ENCODE peak calls at places on chromosomes 5 and 9, in four cellular contexts. K, O, P and Y are unnamed samples.

GRCh38 chr5:135977375-135977928 is 22.7 kb upstream of the LECT2 start:
- DNase-seq in K (peak; percentile 90), O (no peak), P (no peak), Y (no peak)

GRCh38 chr5:150658121-150658520 is 2.9 kb upstream of the MYOZ3 start:
- DNase-seq in K (peak; percentile 17), O (no peak), P (no peak), Y (no peak)

GRCh38 chr5:1907616-1908015 is 24.9 kb upstream of the IRX4 start:
- DNase-seq in K (no peak), O (no peak), P (no peak), Y (no peak)

GRCh38 chr9:133340916-133341315 is 4.9 kb upstream of the SURF6 start:
- DNase-seq in K (no peak), O (no peak), P (no peak), Y (no peak)

GRCh38 chr5:81238460-81238859 is 5.3 kb downstream of the CKMT2 start:
- DNase-seq in K (no peak), O (no peak), P (no peak), Y (no peak)

GRCh38 chr5:133611357-133612020 is 852 bp downstream of the FSTL4 start:
- DNase-seq in K (no peak), O (no peak), P (no peak), Y (no peak)

GRCh38 chr5:131541766-131542165 is 93.3 kb downstream of the RAPGEF6 start:
- DNase-seq in K (no peak), O (no peak), P (no peak), Y (peak; percentile 78)

GRCh38 chr9:88387035-88387732 is 1.1 kb upstream of the SPIN1 start:
- DNase-seq in K (no peak), O (no peak), P (peak; percentile 42), Y (peak; percentile 62)

GRCh38 chr5:143106175-143106574 is 297.3 kb downstream of the NR3C1 start:
- DNase-seq in K (no peak), O (peak; percentile 25), P (peak; percentile 23), Y (peak; percentile 69)

GRCh38 chr9:137178939-137179630 is 7.2 kb upstream of the TMEM210 start:
- DNase-seq in K (no peak), O (no peak), P (no peak), Y (no peak)

GRCh38 chr9:91361294-91362201 is at the start of gene AUH:
- DNase-seq in K (peak; percentile 90), O (peak; percentile 31), P (peak; percentile 70), Y (peak; percentile 69)

GRCh38 chr5:179255527-179256228 is 89.6 kb downstream of the ADAMTS2 start:
- DNase-seq in K (no peak), O (no peak), P (no peak), Y (no peak)

GRCh38 chr9:130172858-130173461 is 756 bp downstream of the NCS1 start:
- DNase-seq in K (peak; percentile 74), O (no peak), P (no peak), Y (no peak)

GRCh38 chr5:5795074-5795779 is 372.8 kb downstream of the ICE1 start:
- DNase-seq in K (no peak), O (no peak), P (no peak), Y (no peak)
- H3K4me3 ChIP-seq in K (no peak overlapping the region), O (no peak overlapping the region), P (no peak overlapping the region), Y (no peak overlapping the region)

DNA sequence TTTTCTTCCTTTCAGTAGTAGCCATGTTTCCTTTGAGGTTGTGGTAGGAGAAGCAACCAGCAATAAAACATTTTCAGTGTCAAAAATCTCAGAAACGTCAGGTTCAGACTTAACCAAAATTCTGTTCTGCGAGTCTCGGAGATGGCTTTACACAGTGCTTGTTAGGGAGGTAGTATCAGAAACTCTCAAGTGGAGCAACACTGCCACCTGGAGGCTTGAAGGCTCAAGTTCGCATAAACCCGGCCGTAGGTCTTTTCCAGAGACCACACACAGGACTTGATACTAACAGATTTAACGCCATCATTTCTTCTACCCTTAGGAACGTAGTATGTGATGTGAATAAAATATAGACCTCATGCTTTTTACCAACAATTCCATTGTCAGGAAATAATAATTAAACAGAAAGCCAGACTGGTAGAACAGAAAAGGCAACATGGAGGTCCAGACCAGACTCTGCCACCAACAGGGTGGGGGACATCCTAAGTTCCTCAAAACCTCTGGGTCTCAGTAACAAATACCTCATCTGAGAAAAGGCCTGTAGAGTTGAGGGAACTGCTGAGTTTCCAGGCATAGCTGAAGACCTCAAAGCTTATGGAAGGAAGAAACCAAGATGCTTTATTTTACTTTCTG is 8.5 kb downstream of the PTGER4 start:
- DNase-seq in K (peak; percentile 86), O (no peak), P (peak; percentile 93), Y (peak; percentile 94)
- H3K4me3 ChIP-seq in K (no peak overlapping the region), O (no peak overlapping the region), P (no peak overlapping the region), Y (no peak overlapping the region)

DNA sequence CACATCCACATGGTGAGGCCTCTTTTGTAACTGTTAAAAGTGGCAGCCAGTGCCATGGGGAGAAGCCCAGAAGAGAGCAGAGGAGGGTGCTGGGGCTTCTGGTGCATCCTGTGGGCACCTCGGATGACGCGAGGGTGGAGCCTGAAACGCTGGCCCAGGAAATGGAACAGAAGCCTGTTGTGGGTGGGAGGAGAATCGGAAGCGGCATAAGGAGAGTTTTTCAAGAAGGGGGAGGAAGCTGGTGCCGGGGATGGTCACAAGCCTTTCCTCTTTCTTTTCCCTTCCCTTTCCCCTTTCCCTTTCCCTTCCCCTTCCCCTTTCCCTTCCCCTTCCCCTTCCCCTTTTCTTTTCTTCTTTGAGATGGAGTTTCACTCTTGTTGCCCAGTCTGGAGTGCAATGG is 12.9 kb downstream of the ANKRD33B start:
- DNase-seq in K (no peak), O (no peak), P (no peak), Y (no peak)
- H3K4me3 ChIP-seq in K (no peak overlapping the region), O (no peak overlapping the region), P (no peak overlapping the region), Y (no peak overlapping the region)

DNA sequence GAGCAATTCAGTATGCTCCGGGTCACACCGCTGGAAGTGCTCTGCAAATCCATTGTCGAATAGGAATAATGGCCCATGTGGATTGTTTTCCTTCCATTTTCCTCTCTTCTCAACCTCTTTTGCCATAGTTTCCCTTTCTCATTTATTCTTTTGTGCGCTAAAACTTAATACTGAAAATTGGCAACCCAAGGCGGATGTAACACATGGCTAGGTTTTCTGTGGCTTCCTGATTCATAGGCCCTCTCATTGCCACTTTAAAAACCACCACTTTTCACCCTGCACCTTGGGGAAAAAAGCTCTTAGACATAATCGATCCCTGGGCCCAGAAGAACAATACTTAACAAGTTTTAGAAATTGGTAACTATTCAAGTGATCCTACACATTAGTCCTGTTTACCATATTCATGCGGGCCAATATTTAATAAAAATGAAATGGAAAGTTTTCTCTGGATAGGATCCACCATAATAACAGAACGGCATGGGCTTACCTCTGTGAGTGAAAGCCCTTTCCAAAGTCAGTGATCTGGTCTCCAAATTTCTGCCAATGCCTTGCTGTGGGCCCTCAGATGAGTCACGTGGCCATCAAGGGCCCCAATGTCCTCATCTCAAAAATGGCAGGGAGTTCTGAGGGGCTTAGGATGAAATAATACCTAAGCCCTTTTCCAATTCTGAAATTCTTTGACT is 34.6 kb downstream of the ITK start:
- DNase-seq in K (no peak), O (no peak), P (no peak), Y (no peak)
- H3K4me3 ChIP-seq in K (no peak overlapping the region), O (no peak overlapping the region), P (no peak overlapping the region), Y (no peak overlapping the region)

GRCh38 chr5:96933764-96934163 is 2.1 kb upstream of the LNPEP start:
- DNase-seq in K (no peak), O (no peak), P (no peak), Y (no peak)
- H3K4me3 ChIP-seq in K (peak overlapping the region; percentile 87), O (peak overlapping the region; percentile 86), P (peak overlapping the region; percentile 95), Y (peak overlapping the region; percentile 90)

GRCh38 chr9:35689351-35689600 is 449 bp downstream of the TPM2 start:
- DNase-seq in K (no peak), O (no peak), P (no peak), Y (no peak)
- H3K4me3 ChIP-seq in K (peak overlapping the region; percentile 91), O (peak overlapping the region; percentile 47), P (peak overlapping the region; percentile 92), Y (peak overlapping the region; percentile 79)

GRCh38 chr5:172183881-172184280 is 4.1 kb downstream of the STK10 start:
- DNase-seq in K (no peak), O (no peak), P (no peak), Y (no peak)

GRCh38 chr5:172187118-172188032 is 649 bp downstream of the STK10 start:
- DNase-seq in K (peak; percentile 81), O (no peak), P (peak; percentile 43), Y (peak; percentile 60)

GRCh38 chr5:172188033-172188892 is at the start of gene STK10:
- DNase-seq in K (peak; percentile 97), O (no peak), P (peak; percentile 73), Y (peak; percentile 86)

GRCh38 chr5:172185096-172185461 is 2.9 kb downstream of the STK10 start:
- DNase-seq in K (no peak), O (no peak), P (no peak), Y (no peak)

GRCh38 chr5:172186114-172186695 is 1.8 kb downstream of the STK10 start:
- DNase-seq in K (no peak), O (no peak), P (no peak), Y (no peak)
- H3K4me3 ChIP-seq in K (no peak overlapping the region), O (no peak overlapping the region), P (peak overlapping the region; percentile 97), Y (peak overlapping the region; percentile 93)

GRCh38 chr5:128538249-128539037 is 398 bp upstream of the FBN2 start:
- DNase-seq in K (peak; percentile 73), O (no peak), P (peak; percentile 66), Y (peak; percentile 69)

GRCh38 chr5:128537306-128537998 is 593 bp downstream of the FBN2 start:
- DNase-seq in K (peak; percentile 40), O (no peak), P (peak; percentile 19), Y (peak; percentile 56)

GRCh38 chr5:128536861-128537305 is 1.2 kb downstream of the FBN2 start:
- DNase-seq in K (no peak), O (no peak), P (no peak), Y (no peak)

GRCh38 chr5:128539038-128539429 is 989 bp upstream of the FBN2 start:
- DNase-seq in K (no peak), O (no peak), P (no peak), Y (peak; percentile 16)

DNA sequence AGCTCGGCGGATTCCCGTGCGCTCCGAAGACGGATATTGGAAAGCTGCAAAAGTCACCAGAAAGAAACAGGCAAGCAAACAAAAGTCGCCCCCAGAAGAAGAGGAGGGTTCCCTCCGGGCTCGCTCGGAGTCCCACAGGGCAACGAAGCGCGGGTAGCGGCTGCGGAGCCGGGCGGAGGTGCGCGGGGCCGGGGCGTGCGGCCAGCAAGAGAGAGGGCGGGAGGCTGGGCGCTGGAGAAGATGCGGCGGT is at the start of gene FBN2:
- DNase-seq in K (no peak), O (no peak), P (no peak), Y (no peak)
- H3K4me3 ChIP-seq in K (peak within 1 kb of the TSS; percentile 20), O (peak within 1 kb of the TSS; percentile 55), P (peak within 1 kb of the TSS; percentile 34), Y (peak within 1 kb of the TSS; percentile 68)

DNA sequence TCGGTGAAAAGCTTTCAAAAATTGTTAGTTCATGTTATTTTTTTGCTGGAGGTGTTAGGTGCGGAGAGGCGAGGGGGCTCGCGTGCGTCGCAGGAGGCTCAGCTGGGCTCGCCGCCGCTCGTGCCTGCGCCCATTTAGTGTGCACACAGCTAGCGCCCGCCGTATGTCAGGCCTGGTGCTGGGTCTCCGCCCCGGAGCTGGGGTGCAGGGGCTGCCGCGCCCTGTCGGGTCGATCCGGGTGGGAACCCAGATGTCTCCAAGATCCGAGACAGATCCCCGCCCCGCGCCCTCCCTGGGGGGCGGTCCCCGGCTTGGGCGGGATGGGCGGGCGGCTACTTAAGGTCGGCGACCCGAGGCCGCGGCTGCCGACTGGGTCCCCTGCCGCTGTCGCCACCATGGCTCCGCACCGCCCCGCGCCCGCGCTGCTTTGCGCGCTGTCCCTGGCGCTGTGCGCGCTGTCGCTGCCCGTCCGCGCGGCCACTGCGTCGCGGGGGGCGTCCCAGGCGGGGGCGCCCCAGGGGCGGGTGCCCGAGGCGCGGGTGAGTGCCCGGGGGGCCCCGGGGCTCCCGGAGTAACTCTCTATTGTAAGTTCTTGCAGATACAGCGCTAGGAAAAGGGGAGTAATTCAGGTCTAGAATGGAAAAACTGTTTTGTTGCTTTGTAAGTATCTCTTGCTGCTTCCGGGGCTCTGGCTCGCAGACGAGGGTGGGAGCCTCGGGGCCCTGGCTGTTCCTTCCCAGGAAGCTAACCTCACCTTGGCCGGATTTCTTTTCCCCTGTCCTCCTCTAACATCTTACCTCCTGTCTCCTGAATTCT is 31.7 kb downstream of the GSN start:
- DNase-seq in K (peak; percentile 79), O (no peak), P (peak; percentile 67), Y (peak; percentile 35)
- H3K4me3 ChIP-seq in K (peak overlapping the region; percentile 78), O (peak overlapping the region; percentile 21), P (peak overlapping the region; percentile 60), Y (peak overlapping the region; percentile 60)